ENCODE peak calls at places on chromosomes 7 and 10, in ten cellular contexts. One of them, this sample, is unnamed.
A peak's percentile ranks its signal among the peaks of the same experiment; 100 is the strongest.

GRCh38 chr7:155231241-155231800 is 66.4 kb upstream of the INSIG1 start:
- DNase-seq in astrocyte: no peak
- DNase-seq in CD8-positive, alpha-beta T cell: no peak
- DNase-seq in WTC11: no peak
- DNase-seq in MM.1S: no peak
- DNase-seq in Calu3: no peak
- DNase-seq in psoas muscle: no peak
- DNase-seq in choroid plexus epithelial cell: no peak
- DNase-seq in left ventricle myocardium inferior: no peak
- DNase-seq in Caco-2: no peak
- DNase-seq in this sample: no peak

GRCh38 chr10:67818323-67818722 is 19.7 kb downstream of the DNAJC12 start:
- DNase-seq in astrocyte: peak; percentile 31
- DNase-seq in CD8-positive, alpha-beta T cell: no peak
- DNase-seq in WTC11: no peak
- DNase-seq in MM.1S: no peak
- DNase-seq in Calu3: peak; percentile 65
- DNase-seq in psoas muscle: no peak
- DNase-seq in choroid plexus epithelial cell: peak; percentile 68
- DNase-seq in left ventricle myocardium inferior: no peak
- DNase-seq in Caco-2: peak; percentile 67
- DNase-seq in this sample: no peak

GRCh38 chr7:30974605-30975256 is 11.0 kb downstream of the GHRHR start:
- DNase-seq in astrocyte: peak; percentile 18
- DNase-seq in CD8-positive, alpha-beta T cell: no peak
- DNase-seq in WTC11: peak; percentile 82
- DNase-seq in MM.1S: peak; percentile 92
- DNase-seq in Calu3: peak; percentile 98
- DNase-seq in psoas muscle: no peak
- DNase-seq in choroid plexus epithelial cell: peak; percentile 66
- DNase-seq in left ventricle myocardium inferior: peak; percentile 46
- DNase-seq in Caco-2: peak; percentile 72
- DNase-seq in this sample: peak; percentile 87

GRCh38 chr7:84188811-84189405 is 5.7 kb downstream of the SEMA3A start:
- DNase-seq in astrocyte: no peak
- DNase-seq in CD8-positive, alpha-beta T cell: no peak
- DNase-seq in WTC11: no peak
- DNase-seq in MM.1S: peak; percentile 39
- DNase-seq in Calu3: no peak
- DNase-seq in psoas muscle: no peak
- DNase-seq in choroid plexus epithelial cell: peak; percentile 64
- DNase-seq in left ventricle myocardium inferior: no peak
- DNase-seq in Caco-2: peak; percentile 13
- DNase-seq in this sample: no peak

GRCh38 chr10:112202561-112203241 is 19.1 kb upstream of the GPAM start:
- DNase-seq in astrocyte: peak; percentile 57
- DNase-seq in CD8-positive, alpha-beta T cell: no peak
- DNase-seq in WTC11: no peak
- DNase-seq in MM.1S: no peak
- DNase-seq in Calu3: no peak
- DNase-seq in psoas muscle: no peak
- DNase-seq in choroid plexus epithelial cell: peak; percentile 67
- DNase-seq in left ventricle myocardium inferior: no peak
- DNase-seq in Caco-2: no peak
- DNase-seq in this sample: peak; percentile 33

GRCh38 chr7:24227068-24227467 is 56.9 kb upstream of the NPY start:
- DNase-seq in astrocyte: no peak
- DNase-seq in CD8-positive, alpha-beta T cell: no peak
- DNase-seq in WTC11: no peak
- DNase-seq in MM.1S: no peak
- DNase-seq in Calu3: no peak
- DNase-seq in psoas muscle: no peak
- DNase-seq in choroid plexus epithelial cell: no peak
- DNase-seq in left ventricle myocardium inferior: no peak
- DNase-seq in Caco-2: no peak
- DNase-seq in this sample: peak; percentile 4

GRCh38 chr7:140082770-140083169 is 20.0 kb upstream of the PARP12 start:
- DNase-seq in astrocyte: no peak
- DNase-seq in CD8-positive, alpha-beta T cell: no peak
- DNase-seq in WTC11: no peak
- DNase-seq in MM.1S: no peak
- DNase-seq in Calu3: no peak
- DNase-seq in psoas muscle: no peak
- DNase-seq in choroid plexus epithelial cell: no peak
- DNase-seq in left ventricle myocardium inferior: no peak
- DNase-seq in Caco-2: no peak
- DNase-seq in this sample: no peak

GRCh38 chr7:48337781-48338180 is 166.5 kb downstream of the ABCA13 start:
- DNase-seq in astrocyte: no peak
- DNase-seq in CD8-positive, alpha-beta T cell: no peak
- DNase-seq in WTC11: no peak
- DNase-seq in MM.1S: no peak
- DNase-seq in Calu3: no peak
- DNase-seq in psoas muscle: no peak
- DNase-seq in choroid plexus epithelial cell: no peak
- DNase-seq in left ventricle myocardium inferior: no peak
- DNase-seq in Caco-2: no peak
- DNase-seq in this sample: no peak

GRCh38 chr7:101650579-101651081 is 21.5 kb upstream of the MYL10 start:
- DNase-seq in astrocyte: no peak
- DNase-seq in CD8-positive, alpha-beta T cell: no peak
- DNase-seq in WTC11: no peak
- DNase-seq in MM.1S: peak; percentile 81
- DNase-seq in Calu3: no peak
- DNase-seq in psoas muscle: no peak
- DNase-seq in choroid plexus epithelial cell: no peak
- DNase-seq in left ventricle myocardium inferior: no peak
- DNase-seq in Caco-2: no peak
- DNase-seq in this sample: no peak

GRCh38 chr7:14184292-14184864 is 194.9 kb upstream of the ETV1 start:
- DNase-seq in astrocyte: no peak
- DNase-seq in CD8-positive, alpha-beta T cell: no peak
- DNase-seq in WTC11: no peak
- DNase-seq in MM.1S: no peak
- DNase-seq in Calu3: no peak
- DNase-seq in psoas muscle: no peak
- DNase-seq in choroid plexus epithelial cell: no peak
- DNase-seq in left ventricle myocardium inferior: no peak
- DNase-seq in Caco-2: no peak
- DNase-seq in this sample: no peak

GRCh38 chr7:55441668-55442305 is 76.7 kb downstream of the LANCL2 start:
- DNase-seq in astrocyte: peak; percentile 79
- DNase-seq in CD8-positive, alpha-beta T cell: no peak
- DNase-seq in WTC11: no peak
- DNase-seq in MM.1S: no peak
- DNase-seq in Calu3: no peak
- DNase-seq in psoas muscle: no peak
- DNase-seq in choroid plexus epithelial cell: peak; percentile 74
- DNase-seq in left ventricle myocardium inferior: no peak
- DNase-seq in Caco-2: no peak
- DNase-seq in this sample: no peak

GRCh38 chr7:13540429-13540828 is 449.0 kb downstream of the ETV1 start:
- DNase-seq in astrocyte: peak; percentile 80
- DNase-seq in CD8-positive, alpha-beta T cell: no peak
- DNase-seq in WTC11: no peak
- DNase-seq in MM.1S: no peak
- DNase-seq in Calu3: no peak
- DNase-seq in psoas muscle: no peak
- DNase-seq in choroid plexus epithelial cell: peak; percentile 79
- DNase-seq in left ventricle myocardium inferior: no peak
- DNase-seq in Caco-2: no peak
- DNase-seq in this sample: no peak

GRCh38 chr7:37908221-37908788 is 8.3 kb downstream of the SFRP4 start:
- DNase-seq in astrocyte: peak; percentile 99
- DNase-seq in CD8-positive, alpha-beta T cell: no peak
- DNase-seq in WTC11: no peak
- DNase-seq in MM.1S: no peak
- DNase-seq in Calu3: no peak
- DNase-seq in psoas muscle: no peak
- DNase-seq in choroid plexus epithelial cell: peak; percentile 77
- DNase-seq in left ventricle myocardium inferior: no peak
- DNase-seq in Caco-2: no peak
- DNase-seq in this sample: no peak

GRCh38 chr10:66809402-66809801 is 116.4 kb upstream of the LRRTM3 start:
- DNase-seq in astrocyte: no peak
- DNase-seq in CD8-positive, alpha-beta T cell: no peak
- DNase-seq in WTC11: no peak
- DNase-seq in MM.1S: no peak
- DNase-seq in Calu3: no peak
- DNase-seq in psoas muscle: no peak
- DNase-seq in choroid plexus epithelial cell: no peak
- DNase-seq in left ventricle myocardium inferior: no peak
- DNase-seq in Caco-2: no peak
- DNase-seq in this sample: no peak

GRCh38 chr7:113797420-113797995 is 121.3 kb downstream of the PPP1R3A start:
- DNase-seq in astrocyte: peak; percentile 7
- DNase-seq in CD8-positive, alpha-beta T cell: no peak
- DNase-seq in WTC11: no peak
- DNase-seq in MM.1S: no peak
- DNase-seq in Calu3: no peak
- DNase-seq in psoas muscle: no peak
- DNase-seq in choroid plexus epithelial cell: no peak
- DNase-seq in left ventricle myocardium inferior: no peak
- DNase-seq in Caco-2: no peak
- DNase-seq in this sample: no peak

GRCh38 chr7:50266893-50267386 is 37.6 kb upstream of the IKZF1 start:
- DNase-seq in astrocyte: no peak
- DNase-seq in CD8-positive, alpha-beta T cell: peak; percentile 44
- DNase-seq in WTC11: no peak
- DNase-seq in MM.1S: no peak
- DNase-seq in Calu3: no peak
- DNase-seq in psoas muscle: peak; percentile 62
- DNase-seq in choroid plexus epithelial cell: no peak
- DNase-seq in left ventricle myocardium inferior: peak; percentile 17
- DNase-seq in Caco-2: no peak
- DNase-seq in this sample: peak; percentile 37

GRCh38 chr10:17226891-17227303 is 1.1 kb upstream of the VIM start:
- DNase-seq in astrocyte: no peak
- DNase-seq in CD8-positive, alpha-beta T cell: no peak
- DNase-seq in WTC11: peak; percentile 12
- DNase-seq in MM.1S: no peak
- DNase-seq in Calu3: no peak
- DNase-seq in psoas muscle: no peak
- DNase-seq in choroid plexus epithelial cell: no peak
- DNase-seq in left ventricle myocardium inferior: no peak
- DNase-seq in Caco-2: no peak
- DNase-seq in this sample: no peak

GRCh38 chr10:100565206-100565985 is 29.7 kb downstream of the HIF1AN start:
- DNase-seq in astrocyte: no peak
- DNase-seq in CD8-positive, alpha-beta T cell: no peak
- DNase-seq in WTC11: no peak
- DNase-seq in MM.1S: no peak
- DNase-seq in Calu3: no peak
- DNase-seq in psoas muscle: no peak
- DNase-seq in choroid plexus epithelial cell: no peak
- DNase-seq in left ventricle myocardium inferior: no peak
- DNase-seq in Caco-2: no peak
- DNase-seq in this sample: no peak

GRCh38 chr10:125114761-125115391 is 45.5 kb downstream of the CTBP2 start:
- DNase-seq in astrocyte: no peak
- DNase-seq in CD8-positive, alpha-beta T cell: no peak
- DNase-seq in WTC11: no peak
- DNase-seq in MM.1S: no peak
- DNase-seq in Calu3: no peak
- DNase-seq in psoas muscle: peak; percentile 50
- DNase-seq in choroid plexus epithelial cell: peak; percentile 74
- DNase-seq in left ventricle myocardium inferior: no peak
- DNase-seq in Caco-2: no peak
- DNase-seq in this sample: no peak

GRCh38 chr7:130853503-130854279 is 119.7 kb upstream of the KLF14 start:
- DNase-seq in astrocyte: peak; percentile 69
- DNase-seq in CD8-positive, alpha-beta T cell: no peak
- DNase-seq in WTC11: no peak
- DNase-seq in MM.1S: no peak
- DNase-seq in Calu3: peak; percentile 39
- DNase-seq in psoas muscle: no peak
- DNase-seq in choroid plexus epithelial cell: no peak
- DNase-seq in left ventricle myocardium inferior: no peak
- DNase-seq in Caco-2: peak; percentile 9
- DNase-seq in this sample: no peak
- TF ChIP-seq CTCF in astrocyte: no peak
- TF ChIP-seq CTCF in CD8-positive, alpha-beta T cell: no peak
- TF ChIP-seq CTCF in WTC11: no peak
- TF ChIP-seq CTCF in MM.1S: no peak
- TF ChIP-seq CTCF in Calu3: no peak
- TF ChIP-seq CTCF in psoas muscle: no peak
- TF ChIP-seq CTCF in choroid plexus epithelial cell: no peak
- TF ChIP-seq CTCF in left ventricle myocardium inferior: no peak
- TF ChIP-seq CTCF in Caco-2: no peak
- TF ChIP-seq CTCF in this sample: no peak

DNA sequence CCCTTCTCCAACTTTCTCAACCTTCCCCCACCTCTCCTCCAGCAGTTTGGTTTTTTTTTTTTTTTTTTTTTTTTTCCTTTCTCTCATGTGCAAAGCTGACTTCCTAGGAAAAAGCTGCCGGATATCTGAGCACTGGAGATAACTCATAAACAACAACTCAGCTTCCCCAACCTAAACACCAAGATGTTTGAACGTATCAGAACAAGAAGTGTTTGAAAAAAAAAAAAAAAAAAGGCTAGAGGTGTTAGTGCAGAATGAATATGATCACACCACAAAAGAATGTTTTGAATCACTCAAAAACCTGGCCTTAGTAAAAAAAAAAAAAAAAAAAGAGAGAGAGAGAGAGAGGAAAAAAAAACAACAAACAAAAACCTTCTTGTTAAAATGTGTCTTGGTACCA is 11.2 kb downstream of the GATA3 start:
- DNase-seq in astrocyte: peak; percentile 70
- DNase-seq in CD8-positive, alpha-beta T cell: no peak
- DNase-seq in WTC11: no peak
- DNase-seq in MM.1S: no peak
- DNase-seq in Calu3: no peak
- DNase-seq in psoas muscle: no peak
- DNase-seq in choroid plexus epithelial cell: no peak
- DNase-seq in left ventricle myocardium inferior: no peak
- DNase-seq in Caco-2: no peak
- DNase-seq in this sample: no peak
- TF ChIP-seq CTCF in astrocyte: no peak
- TF ChIP-seq CTCF in CD8-positive, alpha-beta T cell: no peak
- TF ChIP-seq CTCF in WTC11: no peak
- TF ChIP-seq CTCF in MM.1S: no peak
- TF ChIP-seq CTCF in Calu3: no peak
- TF ChIP-seq CTCF in psoas muscle: no peak
- TF ChIP-seq CTCF in choroid plexus epithelial cell: no peak
- TF ChIP-seq CTCF in left ventricle myocardium inferior: no peak
- TF ChIP-seq CTCF in Caco-2: no peak
- TF ChIP-seq CTCF in this sample: no peak

GRCh38 chr10:48636901-48637300 is 32.0 kb upstream of the ARHGAP22 start:
- DNase-seq in astrocyte: no peak
- DNase-seq in CD8-positive, alpha-beta T cell: no peak
- DNase-seq in WTC11: no peak
- DNase-seq in MM.1S: no peak
- DNase-seq in Calu3: no peak
- DNase-seq in psoas muscle: no peak
- DNase-seq in choroid plexus epithelial cell: no peak
- DNase-seq in left ventricle myocardium inferior: no peak
- DNase-seq in Caco-2: no peak
- DNase-seq in this sample: no peak
- TF ChIP-seq CTCF in astrocyte: no peak
- TF ChIP-seq CTCF in CD8-positive, alpha-beta T cell: no peak
- TF ChIP-seq CTCF in WTC11: no peak
- TF ChIP-seq CTCF in MM.1S: no peak
- TF ChIP-seq CTCF in Calu3: no peak
- TF ChIP-seq CTCF in psoas muscle: no peak
- TF ChIP-seq CTCF in choroid plexus epithelial cell: no peak
- TF ChIP-seq CTCF in left ventricle myocardium inferior: no peak
- TF ChIP-seq CTCF in Caco-2: no peak
- TF ChIP-seq CTCF in this sample: no peak

GRCh38 chr10:25226775-25227682 is 52.2 kb downstream of the GPR158 start:
- DNase-seq in astrocyte: peak; percentile 36
- DNase-seq in CD8-positive, alpha-beta T cell: no peak
- DNase-seq in WTC11: peak; percentile 41
- DNase-seq in MM.1S: peak; percentile 43
- DNase-seq in Calu3: peak; percentile 59
- DNase-seq in psoas muscle: no peak
- DNase-seq in choroid plexus epithelial cell: peak; percentile 74
- DNase-seq in left ventricle myocardium inferior: no peak
- DNase-seq in Caco-2: peak; percentile 71
- DNase-seq in this sample: peak; percentile 11
- TF ChIP-seq CTCF in astrocyte: peak; percentile 89
- TF ChIP-seq CTCF in CD8-positive, alpha-beta T cell: peak; percentile 10
- TF ChIP-seq CTCF in WTC11: no peak
- TF ChIP-seq CTCF in MM.1S: peak; percentile 69
- TF ChIP-seq CTCF in Calu3: peak; percentile 72
- TF ChIP-seq CTCF in psoas muscle: peak; percentile 48
- TF ChIP-seq CTCF in choroid plexus epithelial cell: peak; percentile 89
- TF ChIP-seq CTCF in left ventricle myocardium inferior: peak; percentile 72
- TF ChIP-seq CTCF in Caco-2: peak; percentile 90
- TF ChIP-seq CTCF in this sample: peak; percentile 52

This sample was measured in GM20000.